ENCODE peak calls at places on chromosomes 4 and X, in five cellular contexts. E is A549, F is HCT116, L is Panc1, M is K562. B is an unnamed sample.
A peak's percentile ranks its signal among the peaks of the same experiment; 100 is the strongest.

GRCh38 chr4:185573651-185574199 is 38.4 kb upstream of the PDLIM3 start:
- DNase-seq in E (peak; percentile 45), F (peak; percentile 91), L (no peak), M (no peak), B (peak; percentile 84)

GRCh38 chrX:64842492-64842891 is 133.8 kb downstream of the ZC4H2 start:
- DNase-seq in E (no peak), F (no peak), L (no peak), M (no peak), B (no peak)

GRCh38 chr4:3491681-3492405 is 28.7 kb downstream of the DOK7 start:
- DNase-seq in E (no peak), F (no peak), L (no peak), M (no peak), B (peak; percentile 29)

GRCh38 chr4:130511776-130512175 is 1415.8 kb downstream of the C4orf33 start:
- DNase-seq in E (no peak), F (no peak), L (no peak), M (no peak), B (peak; percentile 7)

GRCh38 chr4:11367371-11367770 is 61.3 kb downstream of the HS3ST1 start:
- DNase-seq in E (peak; percentile 21), F (no peak), L (no peak), M (no peak), B (peak; percentile 96)

GRCh38 chrX:133267621-133268020 is 49.5 kb upstream of the TFDP3 start:
- DNase-seq in E (no peak), F (no peak), L (no peak), M (no peak), B (no peak)

GRCh38 chr4:107210450-107211239 is 174.5 kb upstream of the DKK2 start:
- DNase-seq in E (no peak), F (no peak), L (no peak), M (no peak), B (peak; percentile 8)

GRCh38 chr4:176780995-176781738 is 11.6 kb downstream of the VEGFC start:
- DNase-seq in E (peak; percentile 38), F (no peak), L (no peak), M (no peak), B (peak; percentile 36)

GRCh38 chrX:18701621-18702361 is 5.7 kb upstream of the PPEF1 start:
- DNase-seq in E (peak; percentile 82), F (no peak), L (no peak), M (no peak), B (no peak)

GRCh38 chrX:14013074-14013473 is 16.6 kb downstream of the GEMIN8 start:
- DNase-seq in E (no peak), F (no peak), L (no peak), M (no peak), B (no peak)

GRCh38 chr4:72366601-72367000 is 202.4 kb downstream of the ADAMTS3 start:
- DNase-seq in E (no peak), F (no peak), L (no peak), M (no peak), B (no peak)

GRCh38 chr4:89929425-89930272 is 35.0 kb downstream of the MMRN1 start:
- DNase-seq in E (no peak), F (no peak), L (no peak), M (no peak), B (no peak)

GRCh38 chr4:139624441-139625130 is 41.0 kb upstream of the MGST2 start:
- DNase-seq in E (no peak), F (no peak), L (no peak), M (no peak), B (no peak)

GRCh38 chr4:110294165-110294564 is 95.8 kb upstream of the ELOVL6 start:
- DNase-seq in E (peak; percentile 1), F (no peak), L (no peak), M (no peak), B (no peak)

GRCh38 chr4:151641167-151641566 is 119.6 kb downstream of the GATB start:
- DNase-seq in E (peak; percentile 13), F (no peak), L (no peak), M (no peak), B (peak; percentile 57)

GRCh38 chr4:3705236-3705987 is 60.8 kb upstream of the ADRA2C start:
- DNase-seq in E (no peak), F (no peak), L (no peak), M (no peak), B (no peak)

GRCh38 chrX:9573282-9574106 is 108.6 kb downstream of the TBL1X start:
- DNase-seq in E (no peak), F (no peak), L (no peak), M (no peak), B (no peak)

GRCh38 chr4:145177906-145178538 is 2.4 kb downstream of the OTUD4 start:
- DNase-seq in E (peak; percentile 12), F (no peak), L (no peak), M (no peak), B (peak; percentile 34)

GRCh38 chr4:153153339-153153851 is 50.8 kb upstream of the TRIM2 start:
- DNase-seq in E (peak; percentile 52), F (no peak), L (no peak), M (no peak), B (peak; percentile 25)

GRCh38 chr4:36651253-36651652 is 369.8 kb downstream of the DTHD1 start:
- DNase-seq in E (no peak), F (peak; percentile 2), L (no peak), M (no peak), B (no peak)

GRCh38 chrX:116436358-116436816 is at the start of gene SLC6A14:
- DNase-seq in E (peak; percentile 0), F (no peak), L (no peak), M (no peak), B (no peak)

GRCh38 chrX:154409222-154409871 is at the start of gene DNASE1L1:
- DNase-seq in E (peak; percentile 91), F (no peak), L (no peak), M (peak; percentile 80), B (peak; percentile 92)

DNA sequence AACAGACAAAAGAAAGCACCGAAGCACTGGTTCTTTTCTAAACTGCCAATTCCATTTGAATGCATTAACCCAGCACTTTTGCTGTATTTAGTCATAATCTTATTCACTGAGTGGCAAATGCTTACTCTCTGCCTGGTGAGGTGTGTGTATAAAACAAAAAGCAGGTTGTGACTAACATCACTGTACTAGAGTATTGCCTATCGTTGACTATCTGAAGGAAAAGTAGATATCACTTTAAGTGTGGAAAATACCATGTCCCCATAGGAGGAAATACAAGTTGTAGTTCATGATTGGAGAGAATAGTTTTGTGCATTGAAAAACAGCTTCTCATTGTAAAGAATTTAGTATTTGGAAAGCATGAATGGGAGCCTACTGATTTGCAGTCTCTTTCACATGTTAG is 2.7 kb downstream of the PDLIM5 start:
- DNase-seq in E (no peak), F (no peak), L (no peak), M (no peak), B (peak; percentile 35)
- H3K4me1 ChIP-seq in E (peaks cover 48% of the 10 kb centered on the region), F (peaks cover 41% of the 10 kb centered on the region), L (peaks cover 31% of the 10 kb centered on the region), M (peaks cover 4% of the 10 kb centered on the region), B (peaks cover 40% of the 10 kb centered on the region)

GRCh38 chr4:77488882-77489281 is 116.7 kb upstream of the CXCL13 start:
- DNase-seq in E (no peak), F (no peak), L (no peak), M (no peak), B (peak; percentile 67)

GRCh38 chr4:77493829-77494551 is 111.6 kb upstream of the CXCL13 start:
- DNase-seq in E (no peak), F (no peak), L (no peak), M (no peak), B (no peak)

GRCh38 chr4:77493120-77493767 is 112.4 kb upstream of the CXCL13 start:
- DNase-seq in E (no peak), F (no peak), L (no peak), M (no peak), B (no peak)
- H3K4me1 ChIP-seq in E (no peaks in the 10 kb centered on the region), F (no peaks in the 10 kb centered on the region), L (no peaks in the 10 kb centered on the region), M (no peaks in the 10 kb centered on the region), B (no peaks in the 10 kb centered on the region)

GRCh38 chr4:156892695-156893211 is 78.8 kb downstream of the PDGFC start:
- DNase-seq in E (no peak), F (no peak), L (no peak), M (no peak), B (peak; percentile 19)

GRCh38 chr4:156885374-156885773 is 86.2 kb downstream of the PDGFC start:
- DNase-seq in E (no peak), F (no peak), L (no peak), M (no peak), B (no peak)

GRCh38 chr4:156894234-156894633 is 77.4 kb downstream of the PDGFC start:
- DNase-seq in E (no peak), F (no peak), L (no peak), M (no peak), B (no peak)

GRCh38 chr4:156888762-156889161 is 82.8 kb downstream of the PDGFC start:
- DNase-seq in E (no peak), F (no peak), L (no peak), M (no peak), B (peak; percentile 74)

DNA sequence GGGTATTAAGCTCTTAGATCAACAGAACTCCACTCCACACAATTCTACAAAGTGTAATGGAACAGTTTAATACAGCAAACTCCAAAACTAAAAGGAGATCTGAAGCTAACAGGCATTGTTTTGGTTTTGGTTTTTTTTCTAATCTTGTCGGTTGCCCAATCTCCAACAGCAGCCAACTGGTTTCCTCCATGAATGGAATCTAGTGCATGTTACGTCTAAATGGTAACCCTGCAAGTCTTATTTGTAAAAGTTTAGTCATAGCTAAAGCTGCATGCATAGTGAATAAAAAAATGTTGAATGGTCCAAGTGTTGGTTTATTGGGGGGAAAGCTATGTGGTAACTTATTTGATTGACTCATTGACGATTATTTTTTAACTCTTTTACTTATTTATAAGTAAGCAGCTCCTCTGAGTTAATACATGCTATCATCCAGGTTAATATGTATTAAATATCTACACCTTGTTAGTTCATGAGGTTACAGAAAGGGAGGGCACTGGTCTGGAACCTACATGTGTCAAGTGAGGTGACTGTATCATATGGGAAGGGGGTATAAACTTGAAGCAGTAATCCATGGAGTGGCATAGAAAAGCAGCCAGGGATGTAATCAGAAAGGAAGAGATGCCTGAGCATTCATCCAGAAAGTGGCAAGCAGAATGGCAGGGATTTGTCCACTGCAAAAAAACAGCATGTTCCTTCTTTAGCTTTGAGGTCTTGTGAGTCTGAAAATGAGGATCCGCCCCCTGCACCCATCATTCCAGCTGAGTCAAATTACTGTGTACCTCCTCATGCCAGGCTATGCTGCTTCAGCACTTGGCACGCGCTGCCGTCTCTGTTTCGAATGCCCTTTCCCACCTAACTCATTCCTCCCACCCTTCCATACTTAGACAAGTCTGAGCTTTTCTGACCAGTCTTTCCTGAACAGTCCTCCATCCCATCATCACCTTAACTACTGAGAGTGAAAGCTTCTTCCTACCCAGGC is 81.7 kb downstream of the PDGFC start:
- DNase-seq in E (no peak), F (no peak), L (no peak), M (no peak), B (no peak)
- H3K4me1 ChIP-seq in E (no peaks in the 10 kb centered on the region), F (no peaks in the 10 kb centered on the region), L (no peaks in the 10 kb centered on the region), M (no peaks in the 10 kb centered on the region), B (no peaks in the 10 kb centered on the region)

DNA sequence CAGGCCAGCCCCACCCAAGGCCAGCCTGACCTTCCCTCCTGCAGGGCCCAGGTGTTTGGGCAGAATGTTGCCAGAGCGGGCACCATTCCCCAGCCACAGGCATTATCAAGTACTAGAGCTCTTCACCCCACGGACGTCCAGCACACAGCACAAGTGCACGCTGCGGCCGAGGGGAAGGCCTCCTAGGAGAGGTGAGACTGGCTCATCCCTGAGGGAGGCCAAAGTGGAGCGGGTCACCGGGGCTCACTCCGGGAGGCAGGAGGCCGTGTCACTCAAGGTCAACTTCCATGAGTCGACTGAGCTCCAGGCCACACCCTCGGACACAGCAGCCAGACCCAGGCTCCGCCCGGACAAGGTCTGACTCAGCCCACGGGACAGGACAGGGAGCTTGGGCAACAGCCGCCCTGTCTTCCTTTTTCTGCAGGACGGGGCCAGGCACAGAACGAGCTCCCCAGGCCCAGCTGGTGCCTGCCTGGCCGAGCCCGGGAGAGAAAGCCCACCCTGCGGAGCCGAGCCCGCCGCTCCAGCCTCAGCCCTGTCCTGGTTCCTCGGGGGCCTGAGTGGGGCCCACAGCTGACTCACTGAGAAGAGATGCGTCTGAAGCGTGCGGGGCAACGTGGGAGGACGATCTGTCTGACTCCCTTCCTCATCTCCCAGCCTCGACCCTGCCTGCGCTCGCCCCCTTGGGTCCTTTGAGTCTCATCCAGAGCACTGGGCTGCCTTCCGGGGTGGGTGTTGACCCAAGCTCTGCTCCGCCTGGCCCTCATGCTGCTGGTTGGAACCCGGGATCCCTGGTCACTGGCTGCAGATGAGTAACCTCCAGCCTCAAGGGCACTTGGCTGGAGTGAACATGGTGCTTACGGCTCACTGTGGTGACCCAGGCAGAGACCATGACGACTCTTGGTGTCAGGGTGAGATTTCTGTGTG is 1.6 kb downstream of the SLC49A3 start:
- DNase-seq in E (peak; percentile 87), F (peak; percentile 66), L (peak; percentile 68), M (peak; percentile 91), B (no peak)
- H3K4me1 ChIP-seq in E (peaks cover 23% of the 10 kb centered on the region), F (peaks cover 42% of the 10 kb centered on the region), L (peaks cover 24% of the 10 kb centered on the region), M (peaks cover 73% of the 10 kb centered on the region), B (no peaks in the 10 kb centered on the region)

B was measured in cardiac muscle cell.